ENCODE peak calls at places on chromosomes 1 and 21, in seven cellular contexts. Y, V, B, J, A, I and C are unnamed samples. For H3K4me1, the result is how much of the 10 kb centered on the place peaks cover.

GRCh38 chr1:32180186-32181060 is 948 bp downstream of the TXLNA start:
- DNase-seq in I (peak), J (peak), V (peak), A (peak), Y (peak), B (peak), C (peak)

GRCh38 chr1:247440001-247440620 is 17.8 kb downstream of the OR2B11 start:
- DNase-seq in Y (no peak), V (no peak), J (no peak), I (no peak), A (no peak), B (no peak), C (no peak)

GRCh38 chr1:29912413-29912812 is 676.1 kb downstream of the PTPRU start:
- DNase-seq in V (peak), B (peak), Y (peak), A (peak), I (no peak), J (no peak), C (no peak)

GRCh38 chr1:205598841-205599666 is 32.8 kb downstream of the ELK4 start:
- DNase-seq in Y (peak), V (peak), J (no peak), A (no peak), B (no peak), I (no peak), C (no peak)

GRCh38 chr1:60102691-60103090 is 29.1 kb upstream of the C1orf87 start:
- DNase-seq in Y (no peak), B (no peak), I (no peak), A (no peak), V (peak), J (no peak), C (no peak)

GRCh38 chr1:223114871-223115270 is 28.2 kb downstream of the TLR5 start:
- DNase-seq in B (no peak), Y (no peak), I (no peak), J (no peak), V (peak), A (no peak), C (no peak)

GRCh38 chr21:34702341-34702807 is 33.6 kb downstream of the CLIC6 start:
- DNase-seq in V (peak), I (no peak), J (no peak), Y (peak), B (peak), A (no peak), C (no peak)

GRCh38 chr1:64623750-64624445 is 121.0 kb upstream of the RAVER2 start:
- DNase-seq in I (no peak), Y (peak), J (no peak), B (no peak), V (peak), A (no peak), C (no peak)

GRCh38 chr1:39268112-39268581 is 63.7 kb downstream of the MACF1 start:
- DNase-seq in J (peak), Y (peak), I (no peak), B (peak), A (peak), V (peak), C (peak)

GRCh38 chr1:12251442-12251841 is 21.6 kb downstream of the VPS13D start:
- DNase-seq in V (no peak), J (no peak), Y (peak), A (no peak), B (no peak), I (no peak), C (no peak)

GRCh38 chr1:157140068-157140588 is 1.9 kb upstream of the ETV3 start:
- DNase-seq in J (no peak), B (no peak), Y (no peak), V (no peak), A (peak), I (no peak), C (no peak)

GRCh38 chr1:226128487-226129075 is 58.0 kb downstream of the ACBD3 start:
- DNase-seq in B (peak), A (peak), Y (peak), V (peak), J (no peak), I (no peak), C (no peak)

GRCh38 chr1:2558420-2558819 is 2.2 kb downstream of the TNFRSF14 start:
- DNase-seq in V (no peak), A (no peak), B (no peak), Y (no peak), J (no peak), I (no peak), C (no peak)
- H3K4me1 ChIP-seq in V (under half), A (under half), B (under half), Y (under half), J (under half), I (under half), C (under half)

GRCh38 chr1:244614879-244615278 is 38.0 kb upstream of the DESI2 start:
- DNase-seq in Y (no peak), V (no peak), J (no peak), I (no peak), A (peak), B (no peak), C (no peak)
- H2BK5ac ChIP-seq in Y (no peak), V (no peak), J (no peak), I (no peak), A (no peak), B (no peak), C (no peak)

DNA sequence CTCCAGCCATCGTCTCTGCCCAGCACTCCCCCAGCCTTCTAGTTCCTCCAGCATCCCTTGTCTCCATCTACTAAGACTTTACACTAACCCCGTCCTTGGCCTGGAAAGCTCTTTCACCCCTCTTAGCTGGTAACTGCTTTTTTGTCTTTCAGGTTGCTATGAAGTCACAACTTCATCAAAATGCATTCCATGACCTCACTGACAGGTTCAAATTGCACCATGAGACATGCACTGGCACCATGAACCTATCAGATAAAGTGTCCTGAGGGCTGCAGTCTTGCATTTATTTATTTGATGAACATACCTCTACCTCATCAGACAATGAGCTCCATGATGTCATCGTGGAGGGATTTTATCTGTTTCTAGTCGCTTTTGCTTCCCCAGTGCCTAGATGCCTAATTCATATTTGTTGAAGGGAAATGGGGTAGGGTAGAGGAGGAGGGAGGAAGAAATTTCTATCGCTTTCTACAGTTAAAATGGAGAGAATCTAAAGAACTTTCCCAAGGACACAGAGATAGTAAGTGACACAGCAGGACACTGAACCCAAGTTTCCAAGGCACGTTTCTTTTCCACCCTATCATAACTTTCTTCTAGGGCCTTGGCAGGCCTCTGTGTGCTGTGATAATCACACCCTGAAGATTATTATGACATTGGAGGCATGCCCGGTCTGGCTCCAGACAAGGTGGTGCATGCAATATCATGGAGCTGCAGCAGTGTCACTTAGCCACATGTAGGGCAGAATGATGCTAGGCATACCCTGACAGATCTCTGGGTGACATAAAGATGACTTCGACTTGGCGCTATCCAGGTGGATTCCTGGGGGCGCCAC is 69.6 kb downstream of the CD58 start:
- DNase-seq in I (no peak), J (no peak), A (no peak), V (no peak), B (no peak), Y (no peak), C (no peak)
- H3K4me1 ChIP-seq in I (under half), J (under half), A (under half), V (under half), B (under half), Y (under half), C (under half)

DNA sequence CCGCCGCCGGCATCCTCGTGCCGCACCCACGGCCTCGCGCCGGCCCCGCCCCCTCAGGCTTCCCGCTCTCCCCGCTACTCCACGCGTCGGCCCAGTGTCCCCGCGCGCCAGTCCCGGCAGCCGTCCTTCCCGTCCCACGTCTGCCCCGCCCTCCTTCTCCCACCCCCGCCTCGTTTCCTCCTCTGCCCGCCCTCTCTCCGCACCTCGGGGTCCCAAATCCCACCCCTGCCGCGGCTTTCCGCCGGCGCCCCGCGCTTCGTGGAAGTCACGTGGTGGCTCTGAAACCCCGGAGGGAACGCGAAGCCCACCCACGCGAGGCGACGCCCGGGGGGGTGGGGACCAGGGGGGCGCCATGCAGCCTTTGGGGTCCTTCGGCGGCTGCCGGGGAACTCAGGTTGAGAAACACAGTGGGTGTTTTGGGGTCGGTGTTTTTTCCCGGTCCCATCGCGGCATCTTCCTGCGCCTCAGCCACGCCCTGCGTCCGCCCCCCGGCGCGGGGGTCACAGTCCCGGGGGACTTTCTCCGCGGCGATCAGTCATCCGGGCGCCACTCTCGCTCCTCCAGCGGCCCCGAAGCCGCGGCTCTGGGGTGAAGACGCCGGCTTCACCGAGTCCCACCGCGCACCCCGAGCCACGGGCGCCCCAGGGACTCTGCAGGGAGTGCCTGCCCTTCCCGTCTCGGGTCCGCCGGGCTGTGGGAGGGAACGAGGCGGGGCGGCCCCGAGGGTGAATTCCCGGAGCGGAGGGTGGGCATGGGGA is at the start of gene BATF3:
- DNase-seq in A (no peak), V (peak), B (peak), Y (no peak), J (no peak), I (peak), C (no peak)
- H2BK5ac ChIP-seq in A (no peak), V (no peak), B (no peak), Y (no peak), J (no peak), I (no peak), C (no peak)

DNA sequence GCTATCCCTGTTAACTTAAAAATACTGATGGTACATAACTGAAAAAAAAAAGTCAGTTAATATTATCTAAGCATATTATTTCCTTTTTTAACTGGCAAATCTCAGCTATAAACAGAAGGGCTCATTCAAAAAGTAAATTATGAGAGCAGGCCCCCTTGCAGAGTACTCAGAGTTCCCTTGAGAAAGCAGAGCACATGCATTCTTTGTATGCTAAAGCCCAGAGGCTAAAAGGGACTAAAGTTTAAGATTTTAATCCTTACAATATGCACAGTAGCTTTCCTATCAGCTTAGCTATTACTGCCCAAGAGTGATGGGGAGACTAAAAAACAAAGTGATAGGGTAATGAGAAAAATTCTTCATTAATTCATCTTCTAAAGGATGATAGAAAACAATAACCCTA is 18.5 kb downstream of the SLC16A1 start:
- DNase-seq in J (no peak), Y (no peak), V (no peak), A (peak), I (no peak), B (peak), C (no peak)
- H3K4me1 ChIP-seq in J (under half), Y (under half), V (under half), A (under half), I (under half), B (under half), C (under half)

GRCh38 chr1:54312874-54313316 is 93.3 kb downstream of the SSBP3 start:
- DNase-seq in A (peak), J (no peak), Y (peak), B (no peak), I (no peak), V (peak), C (peak)
- H2BK5ac ChIP-seq in A (no peak), J (no peak), Y (peak), B (peak), I (peak), V (no peak), C (no peak)

GRCh38 chr1:234882898-234883297 is 245.7 kb downstream of the TOMM20 start:
- DNase-seq in V (no peak), I (no peak), Y (no peak), B (no peak), A (no peak), J (no peak), C (no peak)
- H3K4me1 ChIP-seq in V (under half), I (under half), Y (under half), B (under half), A (under half), J (under half), C (under half)

GRCh38 chr1:194431121-194431520 is 1244.7 kb upstream of the B3GALT2 start:
- DNase-seq in V (no peak), I (no peak), Y (no peak), J (no peak), B (no peak), A (no peak), C (no peak)
- H2BK5ac ChIP-seq in V (no peak), I (no peak), Y (no peak), J (no peak), B (no peak), A (no peak), C (no peak)

DNA sequence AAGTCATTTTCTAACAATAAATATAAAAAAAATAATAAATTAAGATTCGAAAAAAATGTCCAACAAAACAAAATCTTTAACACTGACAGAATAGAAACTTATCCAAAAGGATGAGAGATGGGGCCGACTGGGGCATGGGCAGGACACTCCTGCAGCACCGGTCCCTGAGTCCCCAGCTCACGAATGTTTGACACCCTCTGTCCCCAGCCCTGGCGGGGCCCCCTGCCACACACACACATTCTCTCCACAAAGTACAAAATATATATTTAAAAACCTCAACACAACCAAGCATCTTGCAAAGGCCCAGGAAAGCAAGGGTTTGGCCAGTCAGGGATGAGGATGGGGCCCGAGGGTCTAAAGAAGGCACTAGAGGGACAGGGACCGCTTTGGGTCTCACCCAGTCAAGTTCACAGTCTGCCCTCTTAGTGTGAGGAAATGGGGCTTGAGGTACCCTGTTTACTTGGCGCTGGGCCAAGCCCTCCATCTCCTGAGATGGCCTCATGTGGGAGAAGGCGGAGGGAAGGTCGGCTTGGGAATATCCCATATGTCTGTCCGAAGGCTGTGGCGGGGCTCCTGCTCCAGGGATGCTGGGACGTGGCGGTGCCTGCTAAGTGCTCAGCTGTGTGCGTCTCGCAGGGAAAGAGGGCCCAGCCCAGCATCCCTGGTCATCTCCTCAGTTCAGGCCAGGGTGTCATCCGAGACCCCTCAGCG is 31.3 kb downstream of the EPHA2 start:
- DNase-seq in I (no peak), J (no peak), Y (no peak), V (no peak), B (no peak), A (no peak), C (peak)
- H3K4me1 ChIP-seq in I (under half), J (under half), Y (under half), V (under half), B (under half), A (under half), C (under half)

GRCh38 chr1:46474580-46474979 is 15.1 kb upstream of the DMBX1 start:
- DNase-seq in B (no peak), I (no peak), Y (no peak), V (no peak), A (no peak), J (no peak), C (no peak)

GRCh38 chr1:46477153-46477929 is 12.3 kb upstream of the DMBX1 start:
- DNase-seq in J (no peak), I (peak), B (peak), Y (peak), V (peak), A (peak), C (peak)

GRCh38 chr1:46478721-46479485 is 10.7 kb upstream of the DMBX1 start:
- DNase-seq in B (no peak), A (no peak), J (no peak), Y (no peak), I (no peak), V (no peak), C (no peak)

GRCh38 chr1:46473991-46474390 is 15.6 kb upstream of the DMBX1 start:
- DNase-seq in B (no peak), V (no peak), A (no peak), I (no peak), J (no peak), Y (no peak), C (no peak)

DNA sequence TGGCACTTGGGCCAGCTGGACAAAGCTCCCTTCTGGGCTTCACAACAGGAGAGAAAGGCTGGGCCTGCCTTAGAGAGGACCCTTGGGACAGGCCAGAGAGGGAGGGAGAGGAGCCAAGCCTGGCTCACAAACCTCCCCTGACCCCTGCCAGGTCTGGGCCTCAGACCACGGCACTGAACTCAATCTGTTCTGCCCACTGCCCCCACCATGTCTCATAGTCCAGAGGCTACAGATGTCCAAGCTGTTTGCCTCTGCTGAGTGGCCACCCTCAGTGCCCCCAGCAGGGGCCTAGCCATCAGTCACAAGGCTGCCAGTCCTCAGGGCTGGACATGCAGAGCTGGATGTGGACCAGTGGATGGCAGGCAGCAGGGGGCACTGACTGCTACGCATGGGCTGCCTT is 13.0 kb upstream of the DMBX1 start:
- DNase-seq in A (no peak), J (no peak), V (no peak), Y (no peak), I (no peak), B (no peak), C (no peak)
- H2BK5ac ChIP-seq in A (no peak), J (no peak), V (no peak), Y (no peak), I (no peak), B (no peak), C (no peak)